ENCODE peak calls at places on chromosomes 2 and 18, in seven cellular contexts. P, W, U, B, H, D and N are unnamed samples.

GRCh38 chr2:74984947-74985637 is 26.6 kb downstream of the POLE4 start:
- DNase-seq in P (no peak), W (no peak), U (no peak), B (no peak), H (no peak), D (no peak), N (no peak)

GRCh38 chr2:58514252-58514651 is 273.1 kb upstream of the FANCL start:
- DNase-seq in P (no peak), W (no peak), U (no peak), B (no peak), H (no peak), D (no peak), N (no peak)

GRCh38 chr18:8001711-8002110 is 434.6 kb downstream of the PTPRM start:
- DNase-seq in P (peak), W (no peak), U (no peak), B (no peak), H (no peak), D (no peak), N (no peak)

GRCh38 chr2:60796573-60797509 is 40.8 kb downstream of the PAPOLG start:
- DNase-seq in P (peak), W (no peak), U (no peak), B (no peak), H (no peak), D (no peak), N (no peak)

GRCh38 chr18:24427484-24427883 is 1.0 kb downstream of the IMPACT start:
- DNase-seq in P (peak), W (peak), U (no peak), B (no peak), H (peak), D (no peak), N (peak)

GRCh38 chr2:236498369-236498768 is 71.3 kb upstream of the ACKR3 start:
- DNase-seq in P (no peak), W (peak), U (no peak), B (no peak), H (no peak), D (no peak), N (peak)

GRCh38 chr2:218703341-218703740 is 7.3 kb upstream of the TTLL4 start:
- DNase-seq in P (no peak), W (no peak), U (no peak), B (no peak), H (no peak), D (no peak), N (no peak)

GRCh38 chr18:13831864-13832508 is 8.0 kb downstream of the MC5R start:
- DNase-seq in P (no peak), W (peak), U (peak), B (peak), H (peak), D (no peak), N (no peak)

GRCh38 chr2:197130318-197130717 is 180.3 kb downstream of the ANKRD44 start:
- DNase-seq in P (no peak), W (no peak), U (no peak), B (no peak), H (no peak), D (no peak), N (no peak)

GRCh38 chr2:8514748-8515389 is 167.0 kb upstream of the ID2 start:
- DNase-seq in P (no peak), W (no peak), U (peak), B (no peak), H (no peak), D (no peak), N (no peak)

GRCh38 chr2:52597361-52597760 is 1170.2 kb upstream of the CHAC2 start:
- DNase-seq in P (no peak), W (no peak), U (no peak), B (no peak), H (no peak), D (no peak), N (no peak)

GRCh38 chr2:138708682-138709241 is 71.4 kb downstream of the NXPH2 start:
- DNase-seq in P (no peak), W (no peak), U (peak), B (no peak), H (no peak), D (no peak), N (no peak)

GRCh38 chr2:59176737-59177136 is 935.6 kb upstream of the FANCL start:
- DNase-seq in P (no peak), W (no peak), U (peak), B (peak), H (no peak), D (no peak), N (no peak)

GRCh38 chr2:190062053-190062452 is 476 bp downstream of the MSTN start:
- DNase-seq in P (no peak), W (no peak), U (no peak), B (no peak), H (no peak), D (no peak), N (no peak)

GRCh38 chr2:127386764-127387654 is 766 bp downstream of the MAP3K2 start:
- DNase-seq in P (peak), W (peak), U (peak), B (peak), H (peak), D (peak), N (peak)

GRCh38 chr2:85772019-85772745 is 18.4 kb downstream of the ATOH8 start:
- DNase-seq in P (peak), W (peak), U (peak), B (peak), H (peak), D (no peak), N (peak)

GRCh38 chr2:146721486-146721885 is 1123.3 kb upstream of the ACVR2A start:
- DNase-seq in P (no peak), W (no peak), U (no peak), B (peak), H (no peak), D (no peak), N (no peak)

GRCh38 chr2:20226152-20226545 is 1.2 kb upstream of the SDC1 start:
- DNase-seq in P (no peak), W (no peak), U (no peak), B (no peak), H (no peak), D (no peak), N (no peak)

GRCh38 chr2:170204561-170204960 is 26.6 kb downstream of the MYO3B start:
- DNase-seq in P (no peak), W (no peak), U (no peak), B (no peak), H (no peak), D (no peak), N (no peak)

GRCh38 chr18:59570101-59570875 is 126.9 kb downstream of the CCBE1 start:
- DNase-seq in P (no peak), W (peak), U (no peak), B (no peak), H (no peak), D (no peak), N (no peak)

GRCh38 chr2:217625475-217626245 is 377.1 kb downstream of the TNS1 start:
- DNase-seq in P (no peak), W (no peak), U (no peak), B (no peak), H (no peak), D (no peak), N (no peak)

GRCh38 chr2:16546128-16546754 is 119.4 kb downstream of the CYRIA start:
- DNase-seq in P (peak), W (peak), U (no peak), B (no peak), H (peak), D (no peak), N (peak)

GRCh38 chr2:15981646-15982045 is 41.3 kb downstream of the MYCN start:
- DNase-seq in P (no peak), W (no peak), U (no peak), B (no peak), H (no peak), D (no peak), N (no peak)

GRCh38 chr2:147197754-147198153 is 647.1 kb upstream of the ACVR2A start:
- DNase-seq in P (no peak), W (no peak), U (no peak), B (no peak), H (no peak), D (no peak), N (no peak)

GRCh38 chr2:192067631-192068030 is 127.1 kb downstream of the TMEFF2 start:
- DNase-seq in P (no peak), W (no peak), U (no peak), B (no peak), H (no peak), D (no peak), N (no peak)

GRCh38 chr18:24982831-24983230 is 369.1 kb downstream of the ZNF521 start:
- DNase-seq in P (peak), W (no peak), U (no peak), B (no peak), H (no peak), D (no peak), N (no peak)

GRCh38 chr2:46439582-46439981 is 39.8 kb upstream of the TMEM247 start:
- DNase-seq in P (no peak), W (no peak), U (no peak), B (no peak), H (no peak), D (no peak), N (no peak)

GRCh38 chr2:240286596-240286995 is 146.1 kb upstream of the OTOS start:
- DNase-seq in P (no peak), W (no peak), U (no peak), B (no peak), H (no peak), D (no peak), N (no peak)

GRCh38 chr18:24878289-24878688 is 417.9 kb downstream of the HRH4 start:
- DNase-seq in P (peak), W (peak), U (no peak), B (peak), H (no peak), D (no peak), N (no peak)

GRCh38 chr2:178479758-178480226 is 465 bp upstream of the PLEKHA3 start:
- DNase-seq in P (no peak), W (no peak), U (no peak), B (no peak), H (no peak), D (no peak), N (no peak)

GRCh38 chr2:181372656-181373055 is 84.5 kb upstream of the ITGA4 start:
- DNase-seq in P (no peak), W (no peak), U (no peak), B (no peak), H (no peak), D (no peak), N (no peak)

GRCh38 chr18:32911660-32912284 is 138.9 kb upstream of the KLHL14 start:
- DNase-seq in P (no peak), W (no peak), U (no peak), B (no peak), H (peak), D (no peak), N (no peak)

GRCh38 chr18:58321986-58322385 is 278.0 kb downstream of the NEDD4L start:
- DNase-seq in P (peak), W (peak), U (peak), B (peak), H (peak), D (no peak), N (peak)

GRCh38 chr2:100822587-100823248 is 2.8 kb downstream of the NPAS2 start:
- DNase-seq in P (peak), W (no peak), U (no peak), B (no peak), H (peak), D (no peak), N (peak)

GRCh38 chr2:207423886-207424285 is 105.9 kb upstream of the CREB1 start:
- DNase-seq in P (no peak), W (no peak), U (no peak), B (no peak), H (no peak), D (peak), N (no peak)

GRCh38 chr2:48395658-48396057 is 134.3 kb upstream of the STON1 start:
- DNase-seq in P (no peak), W (no peak), U (no peak), B (no peak), H (no peak), D (no peak), N (no peak)

GRCh38 chr18:31436825-31437224 is 10.7 kb upstream of the DSG3 start:
- DNase-seq in P (no peak), W (no peak), U (no peak), B (no peak), H (no peak), D (no peak), N (no peak)

GRCh38 chr2:88416016-88416663 is 36.4 kb downstream of the FOXI3 start:
- DNase-seq in P (no peak), W (peak), U (no peak), B (no peak), H (no peak), D (no peak), N (no peak)

GRCh38 chr2:45074713-45075112 is 65.5 kb upstream of the SIX2 start:
- DNase-seq in P (no peak), W (no peak), U (no peak), B (no peak), H (no peak), D (no peak), N (no peak)